ENCODE peak calls at places on chromosomes 6 and 20, in four cellular contexts. One of them, this sample, is unnamed.

GRCh38 chr20:58571942-58572666 is 56.9 kb upstream of the APCDD1L start:
- DNase-seq in iris pigment epithelial cell: peak; percentile 28
- DNase-seq in mammary epithelial cell: no peak
- DNase-seq in HT-29: no peak
- DNase-seq in this sample: peak; percentile 74

GRCh38 chr20:39248851-39249485 is 286.8 kb downstream of the DHX35 start:
- DNase-seq in HT-29: no peak
- DNase-seq in mammary epithelial cell: no peak
- DNase-seq in iris pigment epithelial cell: no peak
- DNase-seq in this sample: no peak

GRCh38 chr20:3134151-3134550 is 25.5 kb downstream of the FASTKD5 start:
- DNase-seq in iris pigment epithelial cell: peak; percentile 58
- DNase-seq in HT-29: no peak
- DNase-seq in mammary epithelial cell: no peak
- DNase-seq in this sample: no peak

GRCh38 chr20:50788045-50788867 is 6.6 kb upstream of the BCAS4 start:
- DNase-seq in mammary epithelial cell: peak; percentile 62
- DNase-seq in iris pigment epithelial cell: peak; percentile 68
- DNase-seq in HT-29: peak; percentile 91
- DNase-seq in this sample: peak; percentile 88

GRCh38 chr6:331622-332521 is 39.6 kb downstream of the DUSP22 start:
- DNase-seq in mammary epithelial cell: no peak
- DNase-seq in HT-29: no peak
- DNase-seq in iris pigment epithelial cell: no peak
- DNase-seq in this sample: no peak

GRCh38 chr20:40508821-40509220 is 180.2 kb downstream of the MAFB start:
- DNase-seq in mammary epithelial cell: no peak
- DNase-seq in HT-29: no peak
- DNase-seq in iris pigment epithelial cell: peak; percentile 28
- DNase-seq in this sample: peak; percentile 75

GRCh38 chr6:152189736-152190135 is 382.3 kb downstream of the ESR1 start:
- DNase-seq in iris pigment epithelial cell: peak; percentile 56
- DNase-seq in HT-29: no peak
- DNase-seq in mammary epithelial cell: peak; percentile 34
- DNase-seq in this sample: no peak

GRCh38 chr6:85580878-85581267 is 12.8 kb downstream of the SNX14 start:
- DNase-seq in mammary epithelial cell: peak; percentile 25
- DNase-seq in iris pigment epithelial cell: peak; percentile 83
- DNase-seq in HT-29: no peak
- DNase-seq in this sample: peak; percentile 90

GRCh38 chr20:43458422-43458924 is 777 bp downstream of the SRSF6 start:
- DNase-seq in HT-29: no peak
- DNase-seq in mammary epithelial cell: peak; percentile 4
- DNase-seq in iris pigment epithelial cell: no peak
- DNase-seq in this sample: no peak

GRCh38 chr6:165092881-165093595 is 216.4 kb downstream of the C6orf118 start:
- DNase-seq in iris pigment epithelial cell: no peak
- DNase-seq in HT-29: peak; percentile 79
- DNase-seq in mammary epithelial cell: no peak
- DNase-seq in this sample: peak; percentile 81

GRCh38 chr20:62970307-62971210 is 18.1 kb downstream of the SLC17A9 start:
- DNase-seq in iris pigment epithelial cell: no peak
- DNase-seq in HT-29: peak; percentile 52
- DNase-seq in mammary epithelial cell: peak; percentile 6
- DNase-seq in this sample: peak; percentile 11

GRCh38 chr6:127641905-127642304 is 64.9 kb downstream of the C6orf58 start:
- DNase-seq in iris pigment epithelial cell: peak; percentile 39
- DNase-seq in mammary epithelial cell: peak; percentile 20
- DNase-seq in HT-29: peak; percentile 52
- DNase-seq in this sample: peak; percentile 53

GRCh38 chr6:170075659-170076223 is 215.1 kb downstream of the DLL1 start:
- DNase-seq in HT-29: no peak
- DNase-seq in mammary epithelial cell: no peak
- DNase-seq in iris pigment epithelial cell: no peak
- DNase-seq in this sample: no peak

GRCh38 chr6:163347021-163347446 is 67.5 kb upstream of the QKI start:
- DNase-seq in mammary epithelial cell: no peak
- DNase-seq in HT-29: no peak
- DNase-seq in iris pigment epithelial cell: peak; percentile 22
- DNase-seq in this sample: peak; percentile 22

GRCh38 chr6:28953039-28953872 is 29.5 kb upstream of the TRIM27 start:
- DNase-seq in mammary epithelial cell: peak; percentile 59
- DNase-seq in HT-29: peak; percentile 89
- DNase-seq in iris pigment epithelial cell: peak; percentile 69
- DNase-seq in this sample: peak; percentile 75

GRCh38 chr6:33765368-33765767 is 18.7 kb upstream of the IP6K3 start:
- DNase-seq in HT-29: no peak
- DNase-seq in iris pigment epithelial cell: no peak
- DNase-seq in mammary epithelial cell: no peak
- DNase-seq in this sample: no peak

GRCh38 chr6:40910260-40910893 is 128.6 kb downstream of the UNC5CL start:
- DNase-seq in HT-29: no peak
- DNase-seq in mammary epithelial cell: no peak
- DNase-seq in iris pigment epithelial cell: no peak
- DNase-seq in this sample: no peak

GRCh38 chr6:82251942-82252341 is 4.4 kb upstream of the IBTK start:
- DNase-seq in mammary epithelial cell: no peak
- DNase-seq in HT-29: peak; percentile 46
- DNase-seq in iris pigment epithelial cell: peak; percentile 49
- DNase-seq in this sample: peak; percentile 55

GRCh38 chr6:145557474-145557873 is 177.8 kb downstream of the EPM2A start:
- DNase-seq in mammary epithelial cell: no peak
- DNase-seq in HT-29: no peak
- DNase-seq in iris pigment epithelial cell: no peak
- DNase-seq in this sample: no peak

GRCh38 chr6:28603920-28604319 is 78.2 kb downstream of the GPX5 start:
- DNase-seq in mammary epithelial cell: no peak
- DNase-seq in iris pigment epithelial cell: no peak
- DNase-seq in HT-29: no peak
- DNase-seq in this sample: no peak

GRCh38 chr20:44208165-44208564 is 2.4 kb downstream of the OSER1 start:
- DNase-seq in iris pigment epithelial cell: no peak
- DNase-seq in HT-29: no peak
- DNase-seq in mammary epithelial cell: no peak
- DNase-seq in this sample: no peak

This sample was measured in M059J.